ENCODE peak calls at places on chromosomes 4 and X, in five cellular contexts. G is posterior vena cava; A is ACHN; D is stimulated activated CD8-positive, alpha-beta memory T cell treated with anti-CD3 and anti-CD28 coated beads, Interleukin-12 subunit alpha, Interleukin-12 subunit beta, amount 100 ng/mL, for 1 hour; V is neural progenitor cell. L is an unnamed sample.

GRCh38 chr4:142126890-142127497 is 490.6 kb downstream of the IL15 start:
- DNase-seq in G (no peak), A (peak; percentile 57), D (peak; percentile 39), V (peak; percentile 72), L (peak; percentile 80)

GRCh38 chr4:84877051-84877833 is 89.2 kb downstream of the WDFY3 start:
- DNase-seq in G (no peak), A (no peak), D (no peak), V (no peak), L (no peak)

GRCh38 chrX:122626871-122627270 is 557.2 kb upstream of the GRIA3 start:
- DNase-seq in G (no peak), A (no peak), D (no peak), V (no peak), L (no peak)

GRCh38 chr4:169033660-169034059 is 23.6 kb upstream of the CBR4 start:
- DNase-seq in G (no peak), A (no peak), D (no peak), V (no peak), L (no peak)

GRCh38 chrX:40174594-40175415 is 77.0 kb upstream of the BCOR start:
- DNase-seq in G (peak; percentile 90), A (peak; percentile 33), D (no peak), V (peak; percentile 78), L (no peak)

GRCh38 chr4:100129774-100130173 is 60.5 kb downstream of the DDIT4L start:
- DNase-seq in G (no peak), A (no peak), D (no peak), V (no peak), L (no peak)

GRCh38 chr4:31964691-31965090 is 1244.5 kb downstream of the PCDH7 start:
- DNase-seq in G (no peak), A (no peak), D (no peak), V (no peak), L (no peak)

GRCh38 chrX:3690140-3690539 is 23.3 kb downstream of the PRKX start:
- DNase-seq in G (no peak), A (no peak), D (no peak), V (no peak), L (no peak)

GRCh38 chr4:153683763-153684181 is 308 bp upstream of the TLR2 start:
- DNase-seq in G (no peak), A (no peak), D (no peak), V (no peak), L (no peak)

GRCh38 chr4:123599920-123600394 is 203.4 kb downstream of the SPRY1 start:
- DNase-seq in G (peak; percentile 85), A (no peak), D (peak; percentile 24), V (peak; percentile 62), L (peak; percentile 87)

GRCh38 chr4:114474401-114474800 is 124.2 kb upstream of the UGT8 start:
- DNase-seq in G (no peak), A (no peak), D (no peak), V (no peak), L (no peak)

GRCh38 chrX:38882894-38883620 is 81.8 kb downstream of the MID1IP1 start:
- DNase-seq in G (no peak), A (peak; percentile 4), D (no peak), V (no peak), L (no peak)

GRCh38 chr4:36292551-36293188 is 11.3 kb downstream of the DTHD1 start:
- DNase-seq in G (no peak), A (no peak), D (no peak), V (no peak), L (no peak)

GRCh38 chr4:169823685-169824084 is 65.9 kb upstream of the HPF1 start:
- DNase-seq in G (no peak), A (peak; percentile 66), D (no peak), V (peak; percentile 87), L (no peak)

GRCh38 chrX:17077349-17077748 is 130.9 kb downstream of the REPS2 start:
- DNase-seq in G (no peak), A (no peak), D (no peak), V (no peak), L (no peak)

GRCh38 chr4:147518846-147519767 is 38.2 kb downstream of the EDNRA start:
- DNase-seq in G (no peak), A (peak; percentile 57), D (peak; percentile 5), V (peak; percentile 77), L (no peak)

GRCh38 chr4:172892300-172892699 is 276.3 kb upstream of the GALNT7 start:
- DNase-seq in G (no peak), A (peak; percentile 26), D (no peak), V (peak; percentile 15), L (no peak)

GRCh38 chr4:98046665-98047064 is 96.6 kb downstream of the STPG2 start:
- DNase-seq in G (no peak), A (no peak), D (no peak), V (peak; percentile 13), L (no peak)

GRCh38 chr4:79331126-79331876 is 5.4 kb upstream of the NAA11 start:
- DNase-seq in G (no peak), A (no peak), D (no peak), V (no peak), L (no peak)

GRCh38 chr4:47519239-47519883 is 34.3 kb downstream of the ATP10D start:
- DNase-seq in G (no peak), A (no peak), D (no peak), V (no peak), L (no peak)

GRCh38 chrX:128106630-128107029 is 54.4 kb upstream of the ACTRT1 start:
- DNase-seq in G (no peak), A (peak; percentile 34), D (no peak), V (peak; percentile 49), L (no peak)

GRCh38 chr4:61992351-61992750 is 792.2 kb downstream of the ADGRL3 start:
- DNase-seq in G (no peak), A (no peak), D (no peak), V (peak; percentile 8), L (no peak)

GRCh38 chrX:40845331-40845911 is 110.1 kb upstream of the MED14 start:
- DNase-seq in G (no peak), A (peak; percentile 78), D (no peak), V (peak; percentile 61), L (no peak)

GRCh38 chrX:136652822-136653723 is 5.1 kb downstream of the CD40LG start:
- DNase-seq in G (no peak), A (no peak), D (no peak), V (no peak), L (no peak)

L was measured in Peyer's patch.